ENCODE peak calls at places on chromosomes 4 and X, in seven cellular contexts. Z is Right ventricle myocardium inferior; V is NCI-H2171 treated with DMSO at 0.1 percent for 48 hours; U is OCI-LY7; Y is stimulated activated CD4-positive, alpha-beta T cell treated with anti-CD3 and anti-CD28 coated beads, Interleukin-2, amount 100 ng/mL, for 24 hours; J is amniotic stem cell; S is coronary artery. N is an unnamed sample.

GRCh38 chr4:83043801-83044407 is 8.9 kb downstream of the COPS4 start:
- DNase-seq in Y (no peak), J (no peak), S (no peak), U (no peak), V (no peak), Z (no peak), N (no peak)

GRCh38 chr4:47731182-47731581 is 106.7 kb downstream of the CORIN start:
- DNase-seq in J (no peak), S (no peak), Z (no peak), U (no peak), Y (no peak), V (no peak), N (no peak)

GRCh38 chr4:73952352-73952751 is 29.5 kb downstream of the PF4 start:
- DNase-seq in J (no peak), Y (no peak), V (no peak), U (no peak), S (no peak), Z (no peak), N (no peak)

GRCh38 chr4:119237201-119237600 is 24.7 kb downstream of the USP53 start:
- DNase-seq in Z (no peak), U (no peak), Y (no peak), S (no peak), V (no peak), J (no peak), N (no peak)

GRCh38 chr4:101555341-101555880 is 208.1 kb upstream of the PPP3CA start:
- DNase-seq in Z (no peak), V (no peak), U (no peak), J (no peak), S (no peak), Y (no peak), N (no peak)

GRCh38 chr4:577499-578450 is 1.7 kb upstream of the TMEM271 start:
- DNase-seq in Y (peak; percentile 53), Z (no peak), J (no peak), V (peak; percentile 21), S (no peak), U (no peak), N (peak; percentile 26)

GRCh38 chrX:115226929-115227328 is 7.0 kb downstream of the LRCH2 start:
- DNase-seq in V (no peak), J (no peak), S (no peak), U (peak; percentile 0), Y (no peak), Z (no peak), N (no peak)

GRCh38 chr4:135277116-135277979 is 1075.8 kb upstream of the PABPC4L start:
- DNase-seq in Y (no peak), V (no peak), Z (no peak), S (no peak), J (peak; percentile 31), U (no peak), N (no peak)

GRCh38 chrX:46554942-46555341 is 9.7 kb upstream of the ZNF674 start:
- DNase-seq in V (peak; percentile 31), Z (no peak), S (no peak), U (no peak), J (no peak), Y (no peak), N (no peak)

GRCh38 chr4:125801373-125801772 is 486.6 kb downstream of the FAT4 start:
- DNase-seq in Y (no peak), S (no peak), U (no peak), V (no peak), J (no peak), Z (no peak), N (no peak)

GRCh38 chrX:83278988-83279387 is 229.1 kb upstream of the POU3F4 start:
- DNase-seq in Z (no peak), Y (no peak), U (no peak), J (no peak), V (no peak), S (no peak), N (no peak)

GRCh38 chr4:119209077-119209476 is 3.4 kb upstream of the USP53 start:
- DNase-seq in Z (no peak), Y (peak; percentile 39), J (peak; percentile 80), U (no peak), S (no peak), V (no peak), N (no peak)

GRCh38 chr4:8672486-8672885 is 79.9 kb downstream of the CPZ start:
- DNase-seq in Z (no peak), J (no peak), U (no peak), V (no peak), S (no peak), Y (no peak), N (no peak)

GRCh38 chr4:129378346-129378745 is 282.4 kb downstream of the C4orf33 start:
- DNase-seq in V (peak; percentile 21), Z (no peak), Y (no peak), J (no peak), S (no peak), U (no peak), N (peak; percentile 71)

GRCh38 chrX:134388161-134389109 is 71.5 kb upstream of the HPRT1 start:
- DNase-seq in V (no peak), Y (no peak), J (no peak), S (no peak), U (peak; percentile 81), Z (no peak), N (no peak)

GRCh38 chr4:137226900-137227299 is 305.4 kb downstream of the PCDH18 start:
- DNase-seq in U (no peak), Y (no peak), Z (no peak), S (no peak), V (peak; percentile 15), J (peak; percentile 1), N (no peak)

GRCh38 chr4:181670506-181670905 is 572.7 kb upstream of the TENM3 start:
- DNase-seq in Y (no peak), Z (no peak), J (no peak), V (no peak), S (no peak), U (no peak), N (no peak)

GRCh38 chr4:145797278-145797677 is 117.3 kb downstream of the C4orf51 start:
- DNase-seq in Z (no peak), S (no peak), U (no peak), V (no peak), Y (no peak), J (no peak), N (no peak)

GRCh38 chrX:20529711-20530110 is 263.0 kb upstream of the RPS6KA3 start:
- DNase-seq in J (no peak), Y (no peak), Z (no peak), V (no peak), U (no peak), S (no peak), N (no peak)

GRCh38 chr4:59200992-59201391 is 1999.1 kb upstream of the ADGRL3 start:
- DNase-seq in J (no peak), V (peak; percentile 1), S (no peak), Z (no peak), Y (no peak), U (no peak), N (no peak)

GRCh38 chr4:175090116-175090515 is 172.0 kb downstream of the ADAM29 start:
- DNase-seq in Z (no peak), V (no peak), J (no peak), U (no peak), S (no peak), Y (no peak), N (no peak)

GRCh38 chr4:32826169-32826568 is 2106.0 kb downstream of the PCDH7 start:
- DNase-seq in V (no peak), Z (no peak), U (peak; percentile 39), J (no peak), S (no peak), Y (no peak), N (no peak)

GRCh38 chr4:71602271-71602890 is 181.5 kb downstream of the GC start:
- DNase-seq in Y (no peak), S (no peak), Z (no peak), J (no peak), U (no peak), V (no peak), N (no peak)

GRCh38 chr4:60313616-60314015 is 886.5 kb upstream of the ADGRL3 start:
- DNase-seq in Y (no peak), Z (no peak), U (no peak), J (no peak), S (no peak), V (no peak), N (no peak)

GRCh38 chrX:107723501-107723900 is 52.1 kb downstream of the TSC22D3 start:
- DNase-seq in U (no peak), J (no peak), V (no peak), Y (no peak), Z (no peak), S (no peak), N (no peak)

GRCh38 chrX:75784689-75785491 is at the start of gene MAGEE2:
- DNase-seq in Z (peak; percentile 53), S (no peak), J (no peak), U (no peak), V (no peak), Y (peak; percentile 45), N (peak; percentile 27)

GRCh38 chr4:77146426-77147399 is 10.3 kb upstream of the CCNG2 start:
- DNase-seq in U (peak; percentile 59), Z (no peak), J (no peak), S (no peak), V (no peak), Y (no peak), N (no peak)

GRCh38 chr4:3829954-3830773 is 64.0 kb downstream of the ADRA2C start:
- DNase-seq in Z (peak; percentile 52), V (no peak), J (no peak), S (no peak), U (no peak), Y (no peak), N (no peak)

GRCh38 chrX:48626401-48627298 is 29.4 kb downstream of the WDR13 start:
- DNase-seq in J (no peak), V (no peak), U (no peak), Y (no peak), S (no peak), Z (no peak), N (no peak)

GRCh38 chr4:52911684-52912294 is 49.7 kb downstream of the RASL11B start:
- DNase-seq in U (peak; percentile 80), J (peak; percentile 9), S (no peak), Y (peak; percentile 80), V (peak; percentile 44), Z (no peak), N (no peak)

GRCh38 chr4:147594107-147594506 is 23.1 kb upstream of the TMEM184C start:
- DNase-seq in V (no peak), S (no peak), Y (no peak), Z (no peak), U (no peak), J (no peak), N (no peak)

GRCh38 chr4:101973331-101973730 is 182.8 kb downstream of the BANK1 start:
- DNase-seq in U (no peak), Z (no peak), J (no peak), S (no peak), V (no peak), Y (no peak), N (no peak)

GRCh38 chr4:6703786-6704185 is 5.9 kb downstream of the MRFAP1L1 start:
- DNase-seq in V (no peak), U (no peak), S (no peak), Y (no peak), J (no peak), Z (no peak), N (no peak)

GRCh38 chr4:8315343-8316250 is 46.0 kb downstream of the HTRA3 start:
- DNase-seq in S (peak; percentile 69), Z (no peak), Y (no peak), U (peak; percentile 66), V (peak; percentile 76), J (peak; percentile 71), N (no peak)

GRCh38 chrX:40184968-40185367 is 87.2 kb upstream of the BCOR start:
- DNase-seq in Z (no peak), S (no peak), J (no peak), Y (no peak), U (no peak), V (no peak), N (no peak)

GRCh38 chr4:4439782-4440181 is 52.9 kb downstream of the NSG1 start:
- DNase-seq in Y (no peak), V (no peak), J (no peak), U (no peak), Z (no peak), S (no peak), N (no peak)

GRCh38 chrX:1248381-1249061 is 20.1 kb upstream of the CSF2RA start:
- DNase-seq in J (no peak), V (no peak), Y (no peak), S (no peak), U (no peak), Z (no peak), N (no peak)

GRCh38 chr4:70505152-70505748 is 13.1 kb upstream of the AMTN start:
- DNase-seq in U (peak; percentile 59), Z (peak; percentile 65), V (no peak), Y (peak; percentile 69), S (no peak), J (no peak), N (no peak)